ENCODE peak calls at places on chromosomes 5 and 9, in seven cellular contexts. One of them, this sample, is unnamed.
A peak's percentile ranks its signal among the peaks of the same experiment; 100 is the strongest.

GRCh38 chr5:153490124-153491085 is at the start of gene GRIA1:
- DNase-seq in A549: no peak
- DNase-seq in suprapubic skin: no peak
- DNase-seq in heart left ventricle: no peak
- DNase-seq in ovary: no peak
- DNase-seq in spleen: no peak
- DNase-seq in K562: no peak
- DNase-seq in this sample: no peak

GRCh38 chr5:115686692-115687054 is 60.8 kb upstream of the TMED7 start:
- DNase-seq in A549: no peak
- DNase-seq in ovary: no peak
- DNase-seq in suprapubic skin: no peak
- DNase-seq in K562: no peak
- DNase-seq in heart left ventricle: no peak
- DNase-seq in spleen: no peak
- DNase-seq in this sample: no peak

GRCh38 chr9:12185856-12186255 is 507.3 kb upstream of the TYRP1 start:
- DNase-seq in suprapubic skin: no peak
- DNase-seq in A549: no peak
- DNase-seq in spleen: no peak
- DNase-seq in ovary: no peak
- DNase-seq in K562: no peak
- DNase-seq in heart left ventricle: no peak
- DNase-seq in this sample: no peak

GRCh38 chr9:83299556-83299955 is 236.6 kb upstream of the RASEF start:
- DNase-seq in heart left ventricle: no peak
- DNase-seq in K562: no peak
- DNase-seq in ovary: no peak
- DNase-seq in A549: peak; percentile 31
- DNase-seq in suprapubic skin: no peak
- DNase-seq in spleen: no peak
- DNase-seq in this sample: no peak

GRCh38 chr5:97124335-97124734 is 18.1 kb downstream of the LIX1 start:
- DNase-seq in A549: no peak
- DNase-seq in suprapubic skin: no peak
- DNase-seq in K562: no peak
- DNase-seq in ovary: no peak
- DNase-seq in heart left ventricle: no peak
- DNase-seq in spleen: no peak
- DNase-seq in this sample: no peak

GRCh38 chr9:98922721-98923435 is 20.8 kb upstream of the COL15A1 start:
- DNase-seq in A549: no peak
- DNase-seq in ovary: no peak
- DNase-seq in spleen: no peak
- DNase-seq in heart left ventricle: no peak
- DNase-seq in suprapubic skin: no peak
- DNase-seq in K562: no peak
- DNase-seq in this sample: no peak

GRCh38 chr5:130678637-130679036 is 486.4 kb downstream of the HINT1 start:
- DNase-seq in spleen: no peak
- DNase-seq in K562: no peak
- DNase-seq in heart left ventricle: no peak
- DNase-seq in A549: no peak
- DNase-seq in ovary: no peak
- DNase-seq in suprapubic skin: no peak
- DNase-seq in this sample: no peak

GRCh38 chr5:68960469-68960868 is 133.3 kb upstream of the SLC30A5 start:
- DNase-seq in K562: no peak
- DNase-seq in A549: no peak
- DNase-seq in heart left ventricle: no peak
- DNase-seq in ovary: no peak
- DNase-seq in spleen: no peak
- DNase-seq in suprapubic skin: no peak
- DNase-seq in this sample: no peak

GRCh38 chr5:52283221-52283620 is 504.5 kb upstream of the ITGA1 start:
- DNase-seq in spleen: no peak
- DNase-seq in suprapubic skin: no peak
- DNase-seq in heart left ventricle: no peak
- DNase-seq in ovary: no peak
- DNase-seq in A549: no peak
- DNase-seq in K562: no peak
- DNase-seq in this sample: no peak

GRCh38 chr9:16044116-16044881 is 491.5 kb downstream of the CCDC171 start:
- DNase-seq in heart left ventricle: no peak
- DNase-seq in A549: no peak
- DNase-seq in K562: no peak
- DNase-seq in spleen: no peak
- DNase-seq in suprapubic skin: no peak
- DNase-seq in ovary: no peak
- DNase-seq in this sample: no peak

GRCh38 chr9:99778308-99778707 is 43.4 kb upstream of the NR4A3 start:
- DNase-seq in spleen: no peak
- DNase-seq in K562: peak; percentile 7
- DNase-seq in suprapubic skin: no peak
- DNase-seq in A549: peak; percentile 27
- DNase-seq in heart left ventricle: no peak
- DNase-seq in ovary: no peak
- DNase-seq in this sample: no peak

GRCh38 chr9:76654575-76654974 is 109.7 kb upstream of the PCA3 start:
- DNase-seq in K562: no peak
- DNase-seq in spleen: no peak
- DNase-seq in suprapubic skin: no peak
- DNase-seq in A549: no peak
- DNase-seq in heart left ventricle: no peak
- DNase-seq in ovary: no peak
- DNase-seq in this sample: no peak
- H3K4me1 ChIP-seq in K562: peaks cover 16% of the 10 kb centered on the region
- H3K4me1 ChIP-seq in spleen: peaks cover 74% of the 10 kb centered on the region
- H3K4me1 ChIP-seq in suprapubic skin: peaks cover 18% of the 10 kb centered on the region
- H3K4me1 ChIP-seq in A549: no peaks in the 10 kb centered on the region
- H3K4me1 ChIP-seq in heart left ventricle: peaks cover 15% of the 10 kb centered on the region
- H3K4me1 ChIP-seq in ovary: peaks cover 1% of the 10 kb centered on the region
- H3K4me1 ChIP-seq in this sample: no peaks in the 10 kb centered on the region

GRCh38 chr5:180786398-180787005 is 16.1 kb downstream of the MGAT1 start:
- DNase-seq in suprapubic skin: no peak
- DNase-seq in spleen: peak; percentile 73
- DNase-seq in heart left ventricle: no peak
- DNase-seq in A549: no peak
- DNase-seq in K562: no peak
- DNase-seq in ovary: no peak
- DNase-seq in this sample: no peak

GRCh38 chr5:180785794-180786221 is 16.8 kb downstream of the MGAT1 start:
- DNase-seq in heart left ventricle: no peak
- DNase-seq in A549: no peak
- DNase-seq in K562: no peak
- DNase-seq in spleen: peak; percentile 58
- DNase-seq in suprapubic skin: no peak
- DNase-seq in ovary: no peak
- DNase-seq in this sample: no peak

GRCh38 chr5:180784497-180785097 is 18.0 kb downstream of the MGAT1 start:
- DNase-seq in suprapubic skin: no peak
- DNase-seq in heart left ventricle: peak; percentile 83
- DNase-seq in ovary: peak; percentile 90
- DNase-seq in spleen: peak; percentile 91
- DNase-seq in K562: peak; percentile 85
- DNase-seq in A549: peak; percentile 85
- DNase-seq in this sample: peak; percentile 84

GRCh38 chr5:180787025-180787424 is 15.6 kb downstream of the MGAT1 start:
- DNase-seq in heart left ventricle: no peak
- DNase-seq in ovary: no peak
- DNase-seq in spleen: peak; percentile 72
- DNase-seq in K562: no peak
- DNase-seq in suprapubic skin: no peak
- DNase-seq in A549: no peak
- DNase-seq in this sample: no peak

DNA sequence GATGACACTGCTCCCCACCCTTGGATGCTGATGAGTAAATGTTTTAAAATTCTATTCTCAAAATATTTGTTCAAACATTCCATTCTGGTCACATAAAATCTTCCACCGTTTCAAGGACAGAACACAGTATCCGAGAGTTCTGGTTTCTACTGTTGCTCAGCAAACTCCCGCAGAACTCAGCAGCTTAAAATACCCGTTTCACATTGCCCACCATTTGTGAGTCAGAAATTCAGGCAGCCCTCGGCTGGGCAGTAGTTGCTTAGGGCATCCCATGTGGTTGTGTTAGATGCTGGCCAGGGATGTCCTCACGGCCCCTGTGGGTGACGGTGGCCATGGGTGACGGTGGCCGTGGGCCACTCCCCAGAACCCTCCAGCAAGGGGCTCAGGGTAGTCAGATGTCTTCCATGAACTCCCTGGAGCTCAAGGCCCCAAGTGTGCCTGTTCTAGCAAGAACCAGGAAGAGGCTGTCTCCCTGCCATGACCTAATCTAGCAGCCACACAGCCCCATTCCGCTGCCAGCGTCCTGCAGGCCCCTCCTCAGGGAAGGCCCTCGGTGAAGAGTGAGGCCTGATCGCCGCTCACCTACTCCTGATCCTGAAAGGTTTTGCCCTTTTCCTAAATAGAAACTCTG is 17.3 kb downstream of the MGAT1 start:
- DNase-seq in ovary: no peak
- DNase-seq in K562: no peak
- DNase-seq in heart left ventricle: no peak
- DNase-seq in A549: no peak
- DNase-seq in spleen: peak; percentile 75
- DNase-seq in suprapubic skin: no peak
- DNase-seq in this sample: no peak
- TF ChIP-seq POLR2A in ovary: peak; percentile 25
- TF ChIP-seq POLR2A in K562: no peak
- TF ChIP-seq POLR2A in heart left ventricle: no peak
- TF ChIP-seq POLR2A in A549: no peak
- TF ChIP-seq POLR2A in spleen: no peak
- TF ChIP-seq POLR2A in suprapubic skin: peak; percentile 29
- TF ChIP-seq POLR2A in this sample: no peak

GRCh38 chr5:5965132-5965531 is 413.2 kb downstream of the MED10 start:
- DNase-seq in spleen: no peak
- DNase-seq in heart left ventricle: no peak
- DNase-seq in suprapubic skin: no peak
- DNase-seq in K562: no peak
- DNase-seq in A549: no peak
- DNase-seq in ovary: no peak
- DNase-seq in this sample: no peak
- H3K4me3 ChIP-seq in spleen: no peak overlapping the region
- H3K4me3 ChIP-seq in heart left ventricle: no peak overlapping the region
- H3K4me3 ChIP-seq in suprapubic skin: no peak overlapping the region
- H3K4me3 ChIP-seq in K562: no peak overlapping the region
- H3K4me3 ChIP-seq in A549: no peak overlapping the region
- H3K4me3 ChIP-seq in ovary: no peak overlapping the region
- H3K4me3 ChIP-seq in this sample: no peak overlapping the region

DNA sequence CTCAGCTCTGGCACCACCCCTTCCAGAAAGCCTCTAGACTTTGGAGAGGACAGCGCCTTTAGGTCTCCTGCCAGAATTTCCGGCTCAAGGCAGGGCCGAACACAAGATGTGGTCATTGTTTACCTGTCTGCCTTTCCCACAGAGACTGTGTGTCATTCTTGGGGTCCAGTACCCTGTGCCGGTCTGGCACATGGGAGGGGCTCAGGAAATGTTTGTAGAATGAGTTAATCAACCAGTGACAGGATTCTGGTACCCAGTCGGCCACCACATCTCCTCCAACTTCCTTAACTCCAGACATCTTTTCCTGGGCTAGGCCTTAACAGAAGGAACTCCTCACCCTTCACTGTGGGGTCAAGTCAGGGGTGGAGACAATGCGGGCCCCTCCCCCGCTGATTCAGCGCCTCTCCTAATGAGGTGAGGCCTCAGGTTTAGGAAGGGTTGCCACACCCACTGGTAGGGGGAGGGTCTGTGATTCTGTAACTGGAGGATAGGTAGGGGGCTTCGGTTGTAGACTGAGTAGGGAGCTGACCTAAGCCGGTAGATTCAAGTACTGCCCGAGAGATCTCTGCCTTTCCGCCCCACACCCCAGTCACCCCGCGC is 29.3 kb downstream of the PCDH1 start:
- DNase-seq in A549: peak; percentile 83
- DNase-seq in suprapubic skin: no peak
- DNase-seq in spleen: no peak
- DNase-seq in ovary: peak; percentile 53
- DNase-seq in K562: peak; percentile 91
- DNase-seq in heart left ventricle: no peak
- DNase-seq in this sample: peak; percentile 63
- H3K4me1 ChIP-seq in A549: peaks cover 24% of the 10 kb centered on the region
- H3K4me1 ChIP-seq in suprapubic skin: peaks cover 25% of the 10 kb centered on the region
- H3K4me1 ChIP-seq in spleen: peaks cover 12% of the 10 kb centered on the region
- H3K4me1 ChIP-seq in ovary: peaks cover 3% of the 10 kb centered on the region
- H3K4me1 ChIP-seq in K562: peaks cover 20% of the 10 kb centered on the region
- H3K4me1 ChIP-seq in heart left ventricle: peaks cover 38% of the 10 kb centered on the region
- H3K4me1 ChIP-seq in this sample: no peaks in the 10 kb centered on the region

GRCh38 chr9:4844439-4844838 is 51.7 kb downstream of the RCL1 start:
- DNase-seq in heart left ventricle: no peak
- DNase-seq in A549: no peak
- DNase-seq in K562: no peak
- DNase-seq in suprapubic skin: no peak
- DNase-seq in spleen: no peak
- DNase-seq in ovary: no peak
- DNase-seq in this sample: no peak

GRCh38 chr9:4840018-4840417 is 47.3 kb downstream of the RCL1 start:
- DNase-seq in heart left ventricle: no peak
- DNase-seq in K562: no peak
- DNase-seq in A549: no peak
- DNase-seq in suprapubic skin: no peak
- DNase-seq in ovary: no peak
- DNase-seq in spleen: no peak
- DNase-seq in this sample: no peak

GRCh38 chr9:4844031-4844430 is 51.3 kb downstream of the RCL1 start:
- DNase-seq in K562: no peak
- DNase-seq in A549: no peak
- DNase-seq in ovary: no peak
- DNase-seq in spleen: no peak
- DNase-seq in suprapubic skin: no peak
- DNase-seq in heart left ventricle: no peak
- DNase-seq in this sample: no peak

GRCh38 chr9:4842734-4843133 is 50.0 kb downstream of the RCL1 start:
- DNase-seq in K562: no peak
- DNase-seq in A549: no peak
- DNase-seq in suprapubic skin: no peak
- DNase-seq in spleen: no peak
- DNase-seq in ovary: no peak
- DNase-seq in heart left ventricle: no peak
- DNase-seq in this sample: no peak

DNA sequence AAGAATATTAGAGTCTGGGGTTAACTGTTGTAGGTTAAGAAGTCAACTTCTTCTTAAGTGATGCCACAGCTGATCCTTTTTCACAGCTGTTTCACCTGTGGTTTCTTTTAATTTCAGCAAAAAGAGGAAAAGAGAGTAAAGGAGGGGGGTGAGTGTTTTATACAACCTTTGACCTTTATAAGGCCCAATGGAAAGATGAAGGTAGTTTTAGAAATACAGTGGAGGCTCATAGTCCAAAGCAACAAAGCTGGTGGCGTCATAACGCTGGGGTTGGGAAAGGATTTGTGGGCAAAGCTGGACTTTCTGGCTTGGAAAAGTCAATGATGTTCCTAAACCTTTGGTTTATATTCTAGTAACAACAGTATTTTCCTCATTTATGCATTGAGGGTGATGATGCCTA is 49.5 kb downstream of the RCL1 start:
- DNase-seq in heart left ventricle: no peak
- DNase-seq in K562: no peak
- DNase-seq in A549: no peak
- DNase-seq in suprapubic skin: no peak
- DNase-seq in ovary: no peak
- DNase-seq in spleen: no peak
- DNase-seq in this sample: no peak
- TF ChIP-seq POLR2A in heart left ventricle: no peak
- TF ChIP-seq POLR2A in K562: no peak
- TF ChIP-seq POLR2A in A549: no peak
- TF ChIP-seq POLR2A in suprapubic skin: no peak
- TF ChIP-seq POLR2A in ovary: no peak
- TF ChIP-seq POLR2A in spleen: no peak
- TF ChIP-seq POLR2A in this sample: no peak

GRCh38 chr9:136643596-136644342 is 18.9 kb upstream of the EGFL7 start:
- DNase-seq in suprapubic skin: no peak
- DNase-seq in A549: no peak
- DNase-seq in ovary: no peak
- DNase-seq in K562: no peak
- DNase-seq in spleen: peak; percentile 73
- DNase-seq in heart left ventricle: peak; percentile 48
- DNase-seq in this sample: no peak
- H3K4me3 ChIP-seq in suprapubic skin: peak overlapping the region; percentile 42
- H3K4me3 ChIP-seq in A549: peak overlapping the region; percentile 32
- H3K4me3 ChIP-seq in ovary: no peak overlapping the region
- H3K4me3 ChIP-seq in K562: no peak overlapping the region
- H3K4me3 ChIP-seq in spleen: peak overlapping the region; percentile 28
- H3K4me3 ChIP-seq in heart left ventricle: peak overlapping the region; percentile 54
- H3K4me3 ChIP-seq in this sample: peak overlapping the region; percentile 4

This sample was measured in uterus.